ENCODE peak calls at places on chromosomes 5 and 9, in ten cellular contexts. G is vagina; P is upper lobe of left lung; X is upper lobe of right lung; J is ovary; E is CD4-positive, alpha-beta memory T cell; F is MM.1S; H is foreskin fibroblast; Y is GM23248; M is spleen. W is an unnamed sample.

GRCh38 chr9:135884328-135885035 is 22.9 kb downstream of the CAMSAP1 start:
- DNase-seq in E (no peak), Y (peak; percentile 72), H (peak; percentile 51), M (no peak), F (no peak), J (no peak), G (no peak), X (no peak), P (no peak), W (no peak)

GRCh38 chr5:178489281-178489976 is 100.8 kb downstream of the COL23A1 start:
- DNase-seq in G (no peak), Y (no peak), J (no peak), M (no peak), F (no peak), P (peak; percentile 10), H (no peak), X (no peak), E (no peak), W (no peak)

GRCh38 chr5:6476313-6476661 is 27.6 kb downstream of the UBE2QL1 start:
- DNase-seq in Y (no peak), J (no peak), E (no peak), P (no peak), H (no peak), X (no peak), F (peak; percentile 45), G (no peak), M (no peak), W (no peak)

GRCh38 chr5:6780802-6781391 is 67.7 kb downstream of the TENT4A start:
- DNase-seq in J (no peak), X (no peak), M (no peak), P (no peak), H (no peak), G (no peak), F (peak; percentile 29), E (no peak), Y (no peak), W (peak; percentile 33)

GRCh38 chr5:79878721-79879336 is 112.2 kb downstream of the MTX3 start:
- DNase-seq in H (peak; percentile 7), M (no peak), Y (peak; percentile 26), X (no peak), P (no peak), F (no peak), J (no peak), E (no peak), G (no peak), W (peak; percentile 24)

GRCh38 chr5:37248387-37248969 is 698 bp downstream of the CPLANE1 start:
- DNase-seq in X (no peak), P (no peak), J (no peak), G (no peak), M (no peak), F (no peak), H (peak; percentile 40), Y (peak; percentile 56), E (no peak), W (no peak)

GRCh38 chr5:141003791-141004601 is 37.7 kb downstream of the PCDHAC2 start:
- DNase-seq in J (no peak), G (no peak), H (no peak), X (peak; percentile 74), Y (peak; percentile 4), M (no peak), P (no peak), E (no peak), F (no peak), W (no peak)

GRCh38 chr9:107586493-107586892 is 96.9 kb upstream of the KLF4 start:
- DNase-seq in E (no peak), X (no peak), P (no peak), M (no peak), G (no peak), F (no peak), H (no peak), J (no peak), Y (no peak), W (no peak)

GRCh38 chr5:150619359-150620230 is 20.9 kb upstream of the SYNPO start:
- DNase-seq in G (no peak), J (peak; percentile 68), H (peak; percentile 84), F (no peak), X (no peak), Y (peak; percentile 96), P (peak; percentile 81), M (peak; percentile 83), E (no peak), W (no peak)

GRCh38 chr9:137611623-137612609 is 6.4 kb downstream of the ARRDC1 start:
- DNase-seq in X (peak; percentile 95), Y (peak; percentile 93), G (peak; percentile 97), J (no peak), P (peak; percentile 74), H (peak; percentile 93), E (no peak), F (no peak), M (no peak), W (no peak)

DNA sequence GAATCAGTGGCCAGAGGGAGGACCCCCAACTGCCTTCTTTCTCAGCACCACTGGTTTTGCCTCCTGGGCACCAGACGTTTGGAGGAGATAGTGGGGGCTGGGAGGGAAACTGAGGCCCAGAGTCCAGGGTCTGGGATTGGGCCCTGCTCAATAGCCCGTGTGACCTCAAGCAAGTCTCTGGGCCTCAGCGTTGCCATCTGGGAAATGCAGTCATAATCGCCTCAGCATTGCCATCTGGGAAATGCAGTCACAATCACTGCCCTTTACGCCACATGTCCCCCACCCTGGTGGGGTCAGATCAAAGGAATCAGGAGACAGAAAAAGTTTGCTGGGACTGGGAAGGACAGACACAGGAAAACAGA is 1.6 kb downstream of the SH2D3C start:
- DNase-seq in J (no peak), E (no peak), M (no peak), Y (no peak), F (peak; percentile 44), G (no peak), P (no peak), X (no peak), H (no peak), W (no peak)
- H3K4me3 ChIP-seq in J (no peak overlapping the region), E (peak overlapping the region; percentile 97), M (peak overlapping the region; percentile 53), Y (no peak overlapping the region), F (peak overlapping the region; percentile 78), G (no peak overlapping the region), P (peak overlapping the region; percentile 43), X (peak overlapping the region; percentile 43), H (no peak overlapping the region), W (peak overlapping the region; percentile 79)

DNA sequence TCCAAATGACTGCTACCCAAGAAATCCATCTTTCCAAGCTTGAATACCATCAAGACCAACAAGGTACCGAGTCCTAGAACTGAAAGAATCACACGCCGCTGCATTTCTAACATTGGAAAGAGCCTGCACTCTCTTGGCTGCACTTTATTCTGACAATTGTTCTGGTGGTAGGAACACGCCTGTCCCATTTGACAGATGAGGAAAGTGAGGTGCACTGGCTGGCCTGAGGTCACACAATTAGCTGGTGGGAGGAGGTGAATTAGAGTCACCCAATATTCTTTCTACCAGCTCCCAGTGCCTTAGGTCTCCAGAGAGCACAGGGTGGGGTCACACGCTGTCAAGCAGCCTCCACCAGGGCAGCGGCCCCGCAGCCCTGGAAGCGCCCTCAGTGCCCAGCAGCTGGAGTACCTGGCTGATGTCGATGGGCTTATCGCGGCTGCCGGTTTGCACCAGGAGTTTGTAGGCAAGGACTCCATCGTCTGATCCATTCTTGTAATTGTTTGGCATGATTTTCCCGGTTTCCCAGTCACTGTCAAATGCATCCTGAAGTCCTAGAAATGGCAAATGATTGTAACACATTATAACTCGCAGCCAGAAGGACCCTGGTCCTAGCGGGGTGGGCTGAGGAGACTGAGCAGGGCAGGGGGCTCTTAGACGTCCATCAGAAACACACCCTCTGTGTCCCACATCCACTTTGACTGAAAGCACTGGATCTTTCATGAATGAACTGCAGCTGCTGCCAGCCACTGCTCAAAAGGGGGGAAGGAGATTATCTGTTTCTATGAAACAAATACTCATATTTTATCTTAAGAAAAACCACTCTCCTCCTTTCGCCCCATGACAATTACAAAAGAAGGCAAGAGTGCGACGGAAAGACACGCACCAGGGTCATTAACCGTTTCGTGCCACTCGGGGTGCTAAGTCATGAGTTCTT is 55.1 kb downstream of the PTCH1 start:
- DNase-seq in E (no peak), F (no peak), P (peak; percentile 47), J (no peak), X (no peak), Y (no peak), H (no peak), G (no peak), M (no peak), W (no peak)
- H3K4me3 ChIP-seq in E (peak overlapping the region; percentile 5), F (peak overlapping the region; percentile 41), P (peak overlapping the region; percentile 26), J (no peak overlapping the region), X (no peak overlapping the region), Y (peak overlapping the region; percentile 58), H (peak overlapping the region; percentile 28), G (no peak overlapping the region), M (peak overlapping the region; percentile 33), W (peak overlapping the region; percentile 36)

GRCh38 chr9:114894801-114895433 is 35.5 kb downstream of the TNFSF8 start:
- DNase-seq in J (no peak), H (peak; percentile 98), F (no peak), X (no peak), P (no peak), E (no peak), M (no peak), Y (peak; percentile 97), G (no peak), W (peak; percentile 55)
- H3K4me3 ChIP-seq in J (no peak overlapping the region), H (no peak overlapping the region), F (no peak overlapping the region), X (no peak overlapping the region), P (no peak overlapping the region), E (no peak overlapping the region), M (no peak overlapping the region), Y (peak overlapping the region; percentile 27), G (no peak overlapping the region), W (no peak overlapping the region)

GRCh38 chr5:173745561-173745960 is 129.1 kb upstream of the BOD1 start:
- DNase-seq in P (no peak), G (no peak), X (no peak), Y (no peak), E (no peak), J (no peak), H (no peak), F (no peak), M (no peak), W (no peak)

GRCh38 chr5:173746050-173746449 is 129.6 kb upstream of the BOD1 start:
- DNase-seq in J (no peak), E (no peak), G (no peak), X (no peak), H (no peak), P (no peak), Y (peak; percentile 46), M (no peak), F (peak; percentile 86), W (no peak)

GRCh38 chr5:173745123-173745522 is 128.7 kb upstream of the BOD1 start:
- DNase-seq in J (no peak), F (peak; percentile 98), G (no peak), P (no peak), M (peak; percentile 81), Y (no peak), H (no peak), X (no peak), E (no peak), W (no peak)

GRCh38 chr5:173743641-173744343 is 127.3 kb upstream of the BOD1 start:
- DNase-seq in Y (no peak), M (no peak), E (no peak), X (no peak), H (no peak), G (no peak), J (no peak), P (no peak), F (peak; percentile 79), W (no peak)

DNA sequence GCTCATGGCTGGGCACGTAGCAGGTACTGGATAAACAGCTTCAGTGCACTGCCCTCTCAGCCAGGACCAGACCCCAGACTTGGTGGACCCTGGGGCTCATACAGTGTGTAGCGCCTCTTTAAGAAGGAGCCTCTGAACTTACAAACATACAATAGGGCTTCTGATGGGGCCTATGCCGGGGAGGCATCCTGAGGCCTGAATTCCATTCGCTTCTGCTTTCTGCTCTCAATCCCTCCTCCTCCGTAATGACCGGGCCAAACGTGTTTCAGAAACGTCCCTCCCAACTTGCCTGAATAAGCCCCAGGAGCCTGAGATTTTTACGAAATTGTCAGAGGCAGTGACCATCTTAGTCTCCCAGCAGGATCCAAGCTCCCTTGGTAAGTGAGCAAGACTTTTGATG is 128.1 kb upstream of the BOD1 start:
- DNase-seq in H (no peak), E (no peak), G (no peak), F (peak; percentile 35), J (no peak), P (no peak), X (no peak), Y (no peak), M (no peak), W (no peak)
- H3K4me3 ChIP-seq in H (no peak overlapping the region), E (no peak overlapping the region), G (no peak overlapping the region), F (peak overlapping the region; percentile 67), J (no peak overlapping the region), P (no peak overlapping the region), X (no peak overlapping the region), Y (no peak overlapping the region), M (no peak overlapping the region), W (no peak overlapping the region)